ENCODE peak calls at places on chromosomes 1 and 21, in five cellular contexts. R is SK-N-SH, L is A549, O is K562, Y is GM12878. S is an unnamed sample.

GRCh38 chr1:187842406-187843165 is 1013.8 kb downstream of the PLA2G4A start:
- DNase-seq in R (no peak), L (peak), O (no peak), Y (no peak), S (peak)

GRCh38 chr1:150511551-150511950 is 3.6 kb downstream of the ECM1 start:
- DNase-seq in R (no peak), L (no peak), O (no peak), Y (no peak), S (no peak)

GRCh38 chr1:29414091-29414490 is 177.8 kb downstream of the PTPRU start:
- DNase-seq in R (no peak), L (no peak), O (no peak), Y (no peak), S (no peak)

GRCh38 chr1:25800538-25801377 is 765 bp downstream of the SELENON start:
- DNase-seq in R (no peak), L (no peak), O (no peak), Y (no peak), S (no peak)

GRCh38 chr1:25875856-25876692 is 566 bp upstream of the PAQR7 start:
- DNase-seq in R (no peak), L (no peak), O (peak), Y (no peak), S (no peak)

GRCh38 chr1:188225975-188226374 is 1397.2 kb downstream of the PLA2G4A start:
- DNase-seq in R (no peak), L (no peak), O (no peak), Y (no peak), S (no peak)

GRCh38 chr1:184820956-184821355 is 66.3 kb upstream of the EDEM3 start:
- DNase-seq in R (no peak), L (no peak), O (no peak), Y (no peak), S (peak)

GRCh38 chr1:91555821-91556531 is 55.3 kb downstream of the CDC7 start:
- DNase-seq in R (no peak), L (peak), O (peak), Y (no peak), S (peak)

GRCh38 chr1:234881893-234882771 is 246.5 kb downstream of the TOMM20 start:
- DNase-seq in R (peak), L (no peak), O (no peak), Y (peak), S (no peak)

GRCh38 chr1:115239148-115239820 is 98.8 kb downstream of the NGF start:
- DNase-seq in R (no peak), L (no peak), O (no peak), Y (no peak), S (peak)

GRCh38 chr1:11067716-11068495 is 8.1 kb upstream of the SRM start:
- DNase-seq in R (no peak), L (no peak), O (no peak), Y (no peak), S (no peak)

GRCh38 chr1:59391216-59392179 is 94.6 kb downstream of the FGGY start:
- DNase-seq in R (no peak), L (no peak), O (peak), Y (no peak), S (no peak)

GRCh38 chr1:175725684-175726083 is 17.7 kb downstream of the TNR start:
- DNase-seq in R (no peak), L (peak), O (peak), Y (no peak), S (peak)

GRCh38 chr1:921011-921837 is 2.5 kb upstream of the SAMD11 start:
- DNase-seq in R (peak), L (peak), O (peak), Y (no peak), S (peak)

GRCh38 chr1:212606734-212607205 is 1.8 kb upstream of the ATF3 start:
- DNase-seq in R (peak), L (no peak), O (no peak), Y (no peak), S (no peak)

GRCh38 chr1:54397980-54398379 is 8.2 kb downstream of the SSBP3 start:
- DNase-seq in R (no peak), L (no peak), O (no peak), Y (no peak), S (no peak)

GRCh38 chr1:53339736-53340385 is 12.0 kb upstream of the LRP8 start:
- DNase-seq in R (no peak), L (no peak), O (no peak), Y (no peak), S (no peak)

GRCh38 chr1:53600486-53600885 is 138.5 kb downstream of the GLIS1 start:
- DNase-seq in R (no peak), L (no peak), O (no peak), Y (no peak), S (no peak)

GRCh38 chr1:118979754-118980270 is 8.3 kb downstream of the TBX15 start:
- DNase-seq in R (peak), L (no peak), O (no peak), Y (no peak), S (no peak)
- TF ChIP-seq RCOR1 in R (no peak), L (no peak), O (no peak), Y (no peak), S (no peak)

DNA sequence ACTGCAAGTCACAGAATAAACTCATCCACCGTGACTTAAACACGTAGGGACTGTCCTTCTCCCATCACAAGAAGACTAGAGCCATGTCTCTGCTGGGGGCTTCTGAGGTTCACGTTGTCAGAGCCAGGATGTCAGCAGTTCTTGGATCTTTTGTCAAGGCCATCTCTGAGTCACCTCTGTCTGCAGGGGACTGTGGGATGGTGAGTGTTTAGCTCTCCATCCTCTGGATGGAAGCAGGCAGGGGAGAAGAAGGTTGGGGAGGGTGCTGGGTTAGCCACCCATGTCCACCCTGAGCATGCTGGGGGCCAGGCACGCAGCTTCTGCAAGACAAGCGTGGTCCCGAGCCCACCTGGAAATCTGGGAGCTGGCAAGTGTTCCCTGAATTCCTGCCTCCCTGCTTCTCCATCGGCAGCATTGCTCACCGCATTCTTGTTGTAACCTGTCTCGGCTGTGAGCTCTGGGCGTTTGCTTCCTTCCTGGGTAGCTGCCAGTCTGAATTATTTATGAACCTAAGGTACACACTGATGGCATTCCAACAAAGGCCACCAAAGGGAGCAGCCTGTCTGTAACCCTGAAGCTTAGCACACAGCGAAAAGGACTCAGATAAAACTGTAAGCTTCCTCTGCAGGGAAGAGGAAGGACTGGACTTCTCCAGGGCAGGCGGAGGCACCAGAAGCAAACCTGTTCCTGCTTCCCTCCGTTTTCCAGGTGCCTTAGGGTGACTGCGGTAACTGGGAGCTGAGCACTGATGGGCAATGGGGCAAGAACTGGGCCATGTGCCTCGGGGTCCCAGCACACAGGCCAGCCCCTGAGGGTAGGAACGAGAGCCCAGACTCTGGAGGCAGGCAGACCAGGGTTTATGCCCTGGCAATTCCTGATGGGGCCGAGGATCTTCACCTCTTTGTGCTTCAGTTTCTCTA is 88.6 kb downstream of the RIPK4 start:
- DNase-seq in R (no peak), L (peak), O (no peak), Y (no peak), S (peak)
- TF ChIP-seq RCOR1 in R (no peak), L (no peak), O (no peak), Y (no peak), S (no peak)

DNA sequence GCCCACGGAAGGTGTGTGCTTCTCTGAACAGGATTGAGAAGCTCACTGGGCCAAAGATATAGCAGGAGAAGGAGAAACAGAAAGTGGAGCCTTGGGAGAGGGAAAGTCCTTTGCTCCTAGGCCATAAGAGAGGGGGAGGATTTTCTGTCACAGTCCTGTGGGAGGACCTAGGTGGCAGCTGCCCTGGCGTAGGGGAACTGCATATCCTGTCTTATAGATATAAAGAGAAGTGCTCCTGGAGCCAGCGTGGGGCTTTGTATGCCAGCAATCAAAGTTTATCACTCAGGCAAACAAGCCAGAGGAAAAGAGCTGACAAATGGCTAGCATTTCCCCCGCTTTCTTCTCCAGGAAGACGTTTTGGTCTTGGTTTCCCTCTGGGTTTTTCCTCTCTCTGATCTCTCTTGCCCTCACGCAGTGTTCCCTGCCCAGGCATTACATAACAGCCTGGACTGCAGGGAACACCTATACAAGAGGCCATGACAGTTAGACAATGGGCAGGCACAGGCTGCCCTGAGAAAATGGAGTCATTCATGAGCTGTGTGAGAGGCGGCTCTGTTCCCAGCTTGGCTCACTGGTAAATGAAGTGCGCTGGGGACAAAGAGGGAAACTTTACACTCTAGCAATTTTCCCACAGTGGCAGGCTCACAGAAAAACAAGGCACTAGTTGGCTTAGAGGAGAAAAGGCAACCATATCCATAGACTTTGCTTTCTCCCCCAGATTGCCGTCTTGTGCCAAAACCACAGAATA is 52.5 kb upstream of the ZNF648 start:
- DNase-seq in R (no peak), L (no peak), O (no peak), Y (no peak), S (no peak)
- TF ChIP-seq RCOR1 in R (no peak), L (no peak), O (no peak), Y (no peak), S (no peak)

GRCh38 chr21:37430184-37430821 is 63.7 kb downstream of the DYRK1A start:
- DNase-seq in R (no peak), L (no peak), O (no peak), Y (no peak), S (no peak)
- TF ChIP-seq RCOR1 in R (no peak), L (no peak), O (no peak), Y (no peak), S (no peak)

DNA sequence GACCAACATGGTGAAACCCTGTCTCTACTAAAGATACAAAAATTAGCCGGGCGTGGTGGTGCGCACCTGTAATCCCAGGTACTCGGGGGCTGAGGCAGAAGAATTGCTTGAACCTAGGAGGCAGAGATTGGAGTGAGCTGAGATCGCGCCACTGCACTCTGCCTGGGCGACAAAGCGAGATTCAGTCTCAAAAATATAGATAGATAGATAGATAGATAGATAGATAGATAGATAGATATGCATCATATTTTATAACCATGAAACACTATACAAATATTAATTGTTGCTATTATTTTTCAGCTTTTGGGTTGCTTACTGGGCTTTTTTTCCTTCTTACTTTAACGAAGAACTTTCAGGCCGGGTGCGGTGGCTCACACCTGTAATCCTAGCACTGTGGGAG is 4.8 kb upstream of the FAF1 start:
- DNase-seq in R (no peak), L (no peak), O (no peak), Y (no peak), S (no peak)
- TF ChIP-seq RCOR1 in R (no peak), L (no peak), O (no peak), Y (no peak), S (no peak)

GRCh38 chr1:31875636-31876236 is 59.9 kb upstream of the SPOCD1 start:
- DNase-seq in R (no peak), L (peak), O (no peak), Y (no peak), S (no peak)
- TF ChIP-seq RCOR1 in R (no peak), L (no peak), O (no peak), Y (no peak), S (no peak)

DNA sequence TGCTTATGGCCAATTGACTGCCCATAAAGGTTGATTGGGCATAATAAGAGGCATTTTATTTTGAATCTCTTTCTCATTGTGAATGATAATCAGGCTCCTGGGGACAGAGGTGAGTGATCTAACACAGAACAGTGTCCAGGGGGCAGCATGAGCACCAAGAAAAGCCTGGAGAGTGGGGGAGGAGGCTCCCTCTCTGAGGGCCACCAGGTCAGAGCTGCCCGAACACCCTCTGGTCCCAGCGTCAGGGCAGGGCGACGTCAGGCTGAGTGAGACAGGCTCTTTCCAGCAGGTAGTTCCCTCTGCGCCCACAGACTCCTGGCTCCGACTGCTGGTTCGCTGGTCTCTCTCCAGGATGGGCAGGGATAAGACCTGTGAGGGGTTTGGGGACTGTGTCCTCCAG is 250.2 kb upstream of the C1orf174 start:
- DNase-seq in R (no peak), L (no peak), O (no peak), Y (no peak), S (no peak)
- TF ChIP-seq RCOR1 in R (no peak), L (no peak), O (no peak), Y (no peak), S (no peak)

GRCh38 chr21:37700641-37701202 is 215.5 kb downstream of the KCNJ6 start:
- DNase-seq in R (peak), L (peak), O (peak), Y (peak), S (peak)
- TF ChIP-seq RCOR1 in R (no peak), L (no peak), O (peak), Y (no peak), S (no peak)

GRCh38 chr1:4676258-4676657 is 21.8 kb downstream of the AJAP1 start:
- DNase-seq in R (no peak), L (no peak), O (no peak), Y (no peak), S (no peak)
- TF ChIP-seq RCOR1 in R (no peak), L (no peak), O (no peak), Y (no peak), S (no peak)